ENCODE peak calls at places on chromosome 11, in seven cellular contexts. P, B, U, S, K, A and Z are unnamed samples.
A peak's percentile ranks its signal among the peaks of the same experiment; 100 is the strongest.

GRCh38 chr11:85114786-85115185 is 512.4 kb downstream of the DLG2 start:
- DNase-seq in B (no peak), P (no peak), S (no peak), K (no peak), U (no peak), A (peak; percentile 84), Z (peak; percentile 2)

GRCh38 chr11:64624869-64625481 is 34.0 kb downstream of the SLC22A12 start:
- DNase-seq in U (no peak), B (no peak), P (peak; percentile 64), S (no peak), K (no peak), A (no peak), Z (no peak)

GRCh38 chr11:18270102-18270501 is 4.0 kb downstream of the SAA1 start:
- DNase-seq in U (no peak), A (no peak), K (no peak), S (peak; percentile 37), P (peak; percentile 26), B (peak; percentile 9), Z (no peak)

GRCh38 chr11:25576320-25576719 is 755.6 kb upstream of the ANO3 start:
- DNase-seq in S (no peak), U (no peak), K (no peak), B (no peak), P (no peak), A (peak; percentile 46), Z (no peak)

GRCh38 chr11:112175596-112175947 is 260 bp downstream of the BCO2 start:
- DNase-seq in A (no peak), B (no peak), U (no peak), S (no peak), P (no peak), K (no peak), Z (no peak)

GRCh38 chr11:72676874-72677341 is 2.7 kb upstream of the PDE2A start:
- DNase-seq in A (peak; percentile 46), K (no peak), P (peak; percentile 37), S (peak; percentile 94), B (peak; percentile 95), U (no peak), Z (peak; percentile 73)

GRCh38 chr11:134098566-134099184 is 29.8 kb downstream of the JAM3 start:
- DNase-seq in A (peak; percentile 53), S (peak; percentile 64), P (peak; percentile 19), U (peak; percentile 27), B (no peak), K (no peak), Z (no peak)

GRCh38 chr11:125772834-125773505 is 5.7 kb downstream of the PATE2 start:
- DNase-seq in B (no peak), S (no peak), P (no peak), U (no peak), A (no peak), K (no peak), Z (peak; percentile 88)

GRCh38 chr11:100876826-100877545 is 189.9 kb downstream of the ARHGAP42 start:
- DNase-seq in B (no peak), U (no peak), S (peak; percentile 28), K (no peak), A (peak; percentile 83), P (no peak), Z (peak; percentile 94)

GRCh38 chr11:28965824-28966223 is 857.6 kb downstream of the METTL15 start:
- DNase-seq in S (no peak), A (no peak), B (no peak), U (no peak), P (no peak), K (no peak), Z (no peak)

GRCh38 chr11:95097209-95097608 is 7.6 kb downstream of the ENDOD1 start:
- DNase-seq in K (no peak), A (no peak), P (no peak), B (no peak), S (no peak), U (no peak), Z (no peak)

GRCh38 chr11:117457031-117457785 is 129.6 kb downstream of the CEP164 start:
- DNase-seq in U (no peak), B (no peak), P (no peak), A (no peak), S (no peak), K (no peak), Z (no peak)

GRCh38 chr11:57116654-57117053 is 65.1 kb upstream of the LRRC55 start:
- DNase-seq in U (peak; percentile 19), B (peak; percentile 64), K (peak; percentile 28), P (peak; percentile 37), A (peak; percentile 69), S (peak; percentile 74), Z (peak; percentile 64)

DNA sequence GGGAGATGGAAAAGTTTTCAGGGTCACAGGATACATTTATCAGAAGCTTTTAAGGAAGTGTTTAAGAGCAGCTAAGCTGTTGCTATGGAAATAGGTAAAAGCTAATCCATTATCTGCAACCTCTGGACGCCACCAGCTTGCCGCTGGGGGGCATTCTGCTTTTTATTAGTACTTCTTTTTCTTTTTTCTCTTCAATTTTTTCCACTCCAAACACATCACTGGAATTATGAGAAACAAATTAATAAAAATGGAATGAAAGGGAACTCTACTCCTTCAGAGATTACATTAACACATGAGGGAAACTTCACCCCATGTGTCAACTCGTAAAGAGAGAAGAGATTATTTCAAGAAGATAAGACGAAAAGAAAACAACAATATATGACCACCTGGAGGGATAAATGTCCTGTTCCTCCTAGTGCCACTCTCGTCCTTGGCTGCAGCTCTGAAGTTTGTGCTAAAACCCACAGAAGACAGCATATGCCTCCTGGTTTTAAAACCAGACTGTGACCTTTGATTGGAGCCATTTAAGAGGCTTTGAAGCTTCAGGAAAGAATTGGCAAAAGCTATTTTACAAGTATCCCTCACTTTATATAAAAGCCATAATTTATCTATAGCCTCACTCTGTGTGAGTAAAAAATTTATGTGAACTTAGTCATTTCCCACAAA is 972.8 kb downstream of the OPCML start:
- DNase-seq in K (peak; percentile 12), A (no peak), P (no peak), U (no peak), S (no peak), B (peak; percentile 41), Z (no peak)
- TF ChIP-seq EZH2phosphoT487 in K (no peak), A (no peak), P (no peak), U (no peak), S (no peak), B (no peak), Z (no peak)

GRCh38 chr11:11981364-11981763 is 27.1 kb downstream of the DKK3 start:
- DNase-seq in U (no peak), S (no peak), P (no peak), K (no peak), B (no peak), A (no peak), Z (no peak)
- TF ChIP-seq EZH2phosphoT487 in U (no peak), S (no peak), P (no peak), K (no peak), B (no peak), A (no peak), Z (no peak)

GRCh38 chr11:8252388-8252787 is 11.3 kb downstream of the LMO1 start:
- DNase-seq in K (no peak), P (no peak), B (no peak), U (no peak), A (peak; percentile 30), S (no peak), Z (no peak)
- TF ChIP-seq EZH2phosphoT487 in K (no peak), P (no peak), B (no peak), U (no peak), A (no peak), S (no peak), Z (no peak)

GRCh38 chr11:32451808-32452207 is 16.5 kb upstream of the WT1 start:
- DNase-seq in S (no peak), B (no peak), K (no peak), U (no peak), A (no peak), P (no peak), Z (no peak)

GRCh38 chr11:32448232-32448631 is 12.9 kb upstream of the WT1 start:
- DNase-seq in B (peak; percentile 74), K (no peak), U (peak; percentile 43), S (peak; percentile 79), A (peak; percentile 74), P (peak; percentile 5), Z (no peak)

GRCh38 chr11:32446227-32446626 is 10.9 kb upstream of the WT1 start:
- DNase-seq in K (no peak), A (no peak), B (no peak), U (no peak), S (no peak), P (no peak), Z (no peak)

GRCh38 chr11:32450372-32450771 is 15.0 kb upstream of the WT1 start:
- DNase-seq in A (no peak), K (no peak), S (no peak), P (no peak), U (no peak), B (no peak), Z (no peak)

GRCh38 chr11:32447252-32447651 is 11.9 kb upstream of the WT1 start:
- DNase-seq in P (no peak), A (peak; percentile 8), B (no peak), K (no peak), U (no peak), S (no peak), Z (no peak)
- TF ChIP-seq EZH2phosphoT487 in P (no peak), A (no peak), B (no peak), K (no peak), U (no peak), S (no peak), Z (no peak)

DNA sequence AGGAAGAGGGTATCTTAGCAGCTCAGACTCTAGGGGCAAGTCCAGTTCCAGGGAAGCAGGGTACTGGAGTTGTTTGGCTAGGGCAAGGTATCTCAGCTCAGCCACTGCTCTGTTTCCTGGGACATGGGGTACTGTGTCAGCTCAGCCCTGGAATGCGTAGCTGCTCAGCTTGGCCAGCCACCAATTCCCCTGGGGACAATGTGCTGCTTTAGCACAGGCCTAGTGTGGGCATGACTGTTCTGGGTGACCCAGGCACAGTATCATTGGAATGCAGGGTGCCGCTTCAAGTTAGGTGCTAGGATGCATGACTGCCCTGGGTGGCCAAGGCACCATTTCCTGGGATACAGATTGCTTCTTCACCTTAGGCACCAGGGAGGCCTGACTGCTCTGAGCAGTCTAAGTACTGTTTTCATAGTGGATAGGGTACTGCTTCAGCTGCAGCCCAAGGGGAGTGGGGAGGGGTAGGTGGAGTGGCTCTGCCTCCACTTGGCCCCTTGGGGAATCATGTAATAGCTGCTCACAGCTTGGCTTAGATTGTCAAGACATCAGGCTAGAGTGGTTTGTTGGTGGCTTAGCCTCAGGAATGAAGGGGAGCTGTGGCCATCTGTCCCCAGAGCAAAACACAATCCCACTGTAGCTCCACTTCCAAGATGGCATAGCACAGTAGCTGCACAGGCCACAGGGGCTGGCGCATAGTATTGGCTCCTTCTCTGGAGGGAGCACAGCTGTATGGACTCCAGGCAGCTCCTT is 36.0 kb downstream of the MADD start:
- DNase-seq in K (no peak), S (no peak), P (no peak), A (no peak), U (no peak), B (no peak), Z (no peak)
- TF ChIP-seq EZH2phosphoT487 in K (no peak), S (no peak), P (no peak), A (no peak), U (no peak), B (no peak), Z (no peak)

DNA sequence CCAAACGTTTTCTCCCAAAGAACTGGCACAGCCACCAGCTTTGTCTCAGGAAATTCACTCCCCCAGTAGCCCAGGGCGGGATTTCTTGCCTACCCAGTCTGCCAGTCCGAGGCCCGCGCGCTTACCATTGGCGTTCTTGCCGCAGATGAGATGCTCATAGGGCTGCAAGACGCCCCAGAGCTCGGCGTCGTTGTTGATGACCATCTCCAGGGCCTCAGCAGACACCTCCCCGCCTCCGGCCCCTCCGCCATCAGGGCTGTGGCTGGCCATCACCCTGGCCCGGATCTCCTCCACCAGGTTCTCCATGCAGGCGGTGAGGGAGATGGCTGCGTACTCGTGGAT is 1.3 kb downstream of the ABTB2 start:
- DNase-seq in B (peak; percentile 58), U (no peak), A (no peak), S (peak; percentile 60), K (no peak), P (no peak), Z (peak; percentile 81)
- TF ChIP-seq EZH2phosphoT487 in B (no peak), U (no peak), A (no peak), S (no peak), K (no peak), P (no peak), Z (no peak)